ENCODE peak calls at places on chromosomes 1 and 21, in four cellular contexts. U, G, F and R are unnamed samples.

GRCh38 chr1:28909198-28909597 is 5.2 kb upstream of the EPB41 start:
- DNase-seq in U (no peak), G (no peak), F (no peak), R (no peak)

GRCh38 chr1:67760030-67760821 is 73.0 kb downstream of the GNG12 start:
- DNase-seq in U (peak), G (peak), F (peak), R (peak)

GRCh38 chr1:177913762-177914540 is 55.9 kb downstream of the SEC16B start:
- DNase-seq in U (peak), G (no peak), F (no peak), R (peak)

GRCh38 chr1:61568460-61569211 is 156.3 kb downstream of the TM2D1 start:
- DNase-seq in U (no peak), G (no peak), F (no peak), R (no peak)

GRCh38 chr1:226658538-226659125 is 80.5 kb downstream of the ITPKB start:
- DNase-seq in U (no peak), G (no peak), F (no peak), R (no peak)

GRCh38 chr21:16978309-16978895 is 534.4 kb upstream of the CXADR start:
- DNase-seq in U (no peak), G (no peak), F (no peak), R (no peak)

GRCh38 chr1:94528271-94528670 is 13.3 kb downstream of the F3 start:
- DNase-seq in U (no peak), G (no peak), F (no peak), R (peak)

GRCh38 chr1:186849824-186850223 is 21.1 kb downstream of the PLA2G4A start:
- DNase-seq in U (no peak), G (no peak), F (no peak), R (no peak)

GRCh38 chr1:109500886-109501285 is 7.0 kb downstream of the CYB561D1 start:
- DNase-seq in U (no peak), G (no peak), F (no peak), R (peak)

GRCh38 chr1:183159960-183160359 is 26.1 kb upstream of the LAMC2 start:
- DNase-seq in U (no peak), G (peak), F (no peak), R (peak)

GRCh38 chr1:17538428-17539130 is 919 bp upstream of the ARHGEF10L start:
- DNase-seq in U (peak), G (no peak), F (no peak), R (no peak)

GRCh38 chr1:162292422-162292849 is 84.2 kb downstream of the SPATA46 start:
- DNase-seq in U (no peak), G (no peak), F (no peak), R (peak)

GRCh38 chr1:201499191-201499590 is 7.7 kb downstream of the CSRP1 start:
- DNase-seq in U (no peak), G (no peak), F (no peak), R (no peak)

GRCh38 chr1:159988006-159988405 is 34.0 kb upstream of the SLAMF9 start:
- DNase-seq in U (no peak), G (no peak), F (no peak), R (no peak)

GRCh38 chr1:94237291-94238226 is at the start of gene ARHGAP29:
- DNase-seq in U (peak), G (peak), F (no peak), R (peak)

GRCh38 chr1:167186198-167186750 is 34.4 kb upstream of the POU2F1 start:
- DNase-seq in U (no peak), G (no peak), F (no peak), R (no peak)

GRCh38 chr1:241323510-241323909 is 33.5 kb downstream of the RGS7 start:
- DNase-seq in U (peak), G (peak), F (no peak), R (peak)

GRCh38 chr1:231629132-231629531 is 2.5 kb downstream of the DISC1 start:
- DNase-seq in U (no peak), G (peak), F (no peak), R (no peak)

GRCh38 chr21:36966066-36966845 is at the start of gene HLCS:
- DNase-seq in U (peak), G (peak), F (peak), R (peak)

GRCh38 chr21:41418956-41419680 is 6.9 kb upstream of the MX1 start:
- DNase-seq in U (no peak), G (no peak), F (no peak), R (no peak)

GRCh38 chr1:41741244-41741643 is 177.5 kb downstream of the HIVEP3 start:
- DNase-seq in U (no peak), G (no peak), F (no peak), R (no peak)

GRCh38 chr1:67575861-67576260 is 109.1 kb upstream of the GADD45A start:
- DNase-seq in U (no peak), G (no peak), F (no peak), R (peak)

GRCh38 chr1:222618001-222618879 is at the start of gene MIA3:
- DNase-seq in U (peak), G (peak), F (peak), R (no peak)

GRCh38 chr1:27862671-27863551 is 9.4 kb upstream of the THEMIS2 start:
- DNase-seq in U (peak), G (no peak), F (no peak), R (peak)

GRCh38 chr1:68346192-68346808 is 103.5 kb downstream of the RPE65 start:
- DNase-seq in U (no peak), G (peak), F (no peak), R (no peak)

GRCh38 chr1:228410015-228410414 is 3.4 kb upstream of the TRIM11 start:
- DNase-seq in U (no peak), G (no peak), F (no peak), R (no peak)

GRCh38 chr21:25244735-25245134 is 362.5 kb downstream of the MRPL39 start:
- DNase-seq in U (no peak), G (no peak), F (no peak), R (no peak)

GRCh38 chr1:190747643-190748186 is 270.1 kb upstream of the BRINP3 start:
- DNase-seq in U (no peak), G (no peak), F (no peak), R (no peak)